ENCODE peak calls at places on chromosomes 3 and 15, in eight cellular contexts. J, U, R, X, B, I, H and V are unnamed samples.

GRCh38 chr15:85742186-85742751 is 52.5 kb downstream of the KLHL25 start:
- DNase-seq in X (no peak), U (peak; percentile 57), I (no peak), H (no peak), B (no peak), R (no peak), J (no peak), V (no peak)

GRCh38 chr15:42111924-42112323 is 17.6 kb upstream of the PLA2G4D start:
- DNase-seq in I (no peak), R (no peak), X (no peak), H (no peak), U (peak; percentile 16), B (no peak), J (no peak), V (no peak)

GRCh38 chr3:105904251-105904650 is 35.4 kb upstream of the CBLB start:
- DNase-seq in H (no peak), X (no peak), J (no peak), I (no peak), B (no peak), U (no peak), R (no peak), V (no peak)

GRCh38 chr3:174101244-174101643 is 703.7 kb downstream of the NLGN1 start:
- DNase-seq in J (no peak), B (no peak), H (peak; percentile 63), I (no peak), U (no peak), R (no peak), X (no peak), V (no peak)

GRCh38 chr3:100993309-100993708 is at the start of gene ABI3BP:
- DNase-seq in R (peak; percentile 39), X (peak; percentile 78), B (peak; percentile 56), J (peak; percentile 86), I (peak; percentile 47), U (peak; percentile 94), H (peak; percentile 86), V (peak; percentile 84)

GRCh38 chr3:78178740-78179139 is 1138.8 kb downstream of the ROBO2 start:
- DNase-seq in X (no peak), I (no peak), J (no peak), H (no peak), B (no peak), U (no peak), R (no peak), V (no peak)

GRCh38 chr3:159062734-159063410 is 261.0 kb downstream of the MFSD1 start:
- DNase-seq in B (no peak), J (no peak), X (no peak), H (no peak), U (no peak), R (no peak), I (no peak), V (no peak)

GRCh38 chr15:80706161-80706560 is 11.1 kb downstream of the ABHD17C start:
- DNase-seq in J (no peak), I (no peak), X (no peak), R (no peak), B (no peak), U (no peak), H (no peak), V (no peak)

GRCh38 chr15:53580371-53580770 is 179.1 kb downstream of the WDR72 start:
- DNase-seq in X (peak; percentile 90), J (no peak), U (no peak), R (peak; percentile 27), H (no peak), B (peak; percentile 12), I (no peak), V (peak; percentile 65)

GRCh38 chr3:124650798-124651197 is 79.5 kb upstream of the UMPS start:
- DNase-seq in J (no peak), X (no peak), I (no peak), B (no peak), R (no peak), U (no peak), H (no peak), V (no peak)

GRCh38 chr15:62482715-62483429 is 317.8 kb upstream of the C2CD4B start:
- DNase-seq in X (no peak), B (no peak), I (no peak), J (peak; percentile 31), U (no peak), R (no peak), H (peak; percentile 12), V (peak; percentile 44)

GRCh38 chr15:101115887-101116680 is 135.8 kb downstream of the CHSY1 start:
- DNase-seq in H (no peak), J (peak; percentile 59), I (no peak), U (peak; percentile 90), R (peak; percentile 70), X (peak; percentile 35), B (no peak), V (peak; percentile 53)
- H3K4me3 ChIP-seq in H (no peak overlapping the region), J (no peak overlapping the region), I (no peak overlapping the region), U (no peak overlapping the region), R (peak overlapping the region; percentile 37), X (no peak overlapping the region), B (no peak overlapping the region), V (no peak overlapping the region)

DNA sequence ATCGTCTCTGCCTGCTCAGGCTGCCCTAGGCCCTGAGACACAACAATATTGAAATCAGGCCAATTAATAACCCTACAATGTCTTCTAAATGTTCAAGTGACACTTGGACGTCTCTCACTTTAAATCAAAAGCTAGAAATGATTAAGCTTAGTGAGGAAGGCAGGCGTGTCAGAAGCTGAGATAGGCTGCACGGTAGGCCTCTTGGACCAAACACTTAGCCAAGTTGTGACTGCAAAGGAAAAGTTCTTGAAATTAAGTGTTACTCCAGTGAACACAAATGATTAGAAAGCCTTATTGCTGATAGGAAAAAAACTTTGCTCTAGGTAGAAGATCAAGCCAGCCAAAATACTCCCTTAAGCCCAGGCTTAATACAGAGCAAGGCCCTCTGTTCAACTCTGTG is 2.2 kb downstream of the HPS3 start:
- DNase-seq in I (no peak), B (no peak), X (no peak), R (no peak), J (no peak), U (no peak), H (no peak), V (no peak)
- H3K4me3 ChIP-seq in I (peak overlapping the region; percentile 97), B (no peak overlapping the region), X (no peak overlapping the region), R (no peak overlapping the region), J (no peak overlapping the region), U (no peak overlapping the region), H (no peak overlapping the region), V (no peak overlapping the region)

DNA sequence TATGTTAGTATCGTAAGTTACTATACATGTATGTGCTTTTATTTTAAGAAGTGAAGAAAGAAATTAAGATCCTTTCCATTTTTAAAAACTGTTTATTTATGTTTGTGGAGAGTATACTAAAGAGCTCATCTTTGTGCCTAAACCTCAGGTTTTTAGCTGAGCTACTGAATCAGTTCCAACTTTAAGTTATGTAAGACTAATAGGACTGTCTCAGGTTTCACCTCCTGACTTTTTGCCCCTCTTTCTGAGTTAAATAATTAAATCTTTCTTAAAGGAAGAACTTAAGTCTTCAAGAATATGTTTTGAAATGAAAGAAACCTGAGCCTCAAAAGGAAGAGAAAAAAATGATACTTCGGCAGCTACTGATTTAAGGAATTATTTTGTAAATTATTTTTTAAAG is 2.6 kb downstream of the SLMAP start:
- DNase-seq in H (peak; percentile 33), X (no peak), U (peak; percentile 40), I (no peak), R (no peak), J (no peak), B (no peak), V (no peak)
- H3K4me3 ChIP-seq in H (peak overlapping the region; percentile 94), X (no peak overlapping the region), U (peak overlapping the region; percentile 67), I (peak overlapping the region; percentile 97), R (peak overlapping the region; percentile 77), J (peak overlapping the region; percentile 78), B (no peak overlapping the region), V (peak overlapping the region; percentile 72)

DNA sequence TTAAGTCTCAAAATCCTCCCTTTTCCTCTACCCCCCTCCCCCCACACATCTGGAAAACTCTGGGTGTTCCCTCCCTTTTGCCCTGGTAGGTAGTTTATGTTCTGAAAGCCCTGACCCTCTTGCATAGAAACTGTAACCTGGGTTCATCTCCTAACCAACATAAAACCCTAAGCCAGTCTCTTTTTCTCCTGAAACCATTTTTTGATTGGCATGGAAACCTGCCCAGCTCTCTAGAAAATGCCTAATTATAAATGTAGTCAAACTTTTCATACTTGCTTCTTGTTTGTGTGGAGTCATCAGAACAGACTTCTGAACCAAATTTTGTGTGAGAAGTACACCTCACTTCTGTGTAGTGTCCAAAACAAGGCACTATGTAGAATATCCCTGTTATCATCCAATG is 1264.4 kb downstream of the SI start:
- DNase-seq in B (no peak), H (no peak), X (no peak), I (no peak), J (no peak), U (no peak), R (no peak), V (no peak)
- H3K4me3 ChIP-seq in B (no peak overlapping the region), H (no peak overlapping the region), X (no peak overlapping the region), I (no peak overlapping the region), J (no peak overlapping the region), U (no peak overlapping the region), R (no peak overlapping the region), V (no peak overlapping the region)

DNA sequence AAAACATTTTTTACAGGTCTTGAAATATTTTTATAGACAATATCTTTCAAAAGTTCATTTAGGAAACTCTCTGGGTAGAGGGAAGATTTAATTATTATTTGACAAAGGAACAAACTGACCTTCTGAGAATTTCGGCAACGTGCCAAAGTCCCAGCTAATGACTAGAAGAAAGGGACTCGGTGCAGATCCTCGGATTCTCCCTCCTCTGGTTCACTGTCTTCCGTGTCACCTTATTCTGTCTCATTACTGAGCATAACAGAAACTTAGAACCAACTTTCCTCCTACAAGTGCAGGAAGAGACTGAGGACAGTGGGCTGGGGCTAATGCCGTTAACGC is 339.1 kb downstream of the MECOM start:
- DNase-seq in U (no peak), X (no peak), I (no peak), J (no peak), R (no peak), B (no peak), H (peak; percentile 16), V (no peak)
- H3K4me3 ChIP-seq in U (no peak overlapping the region), X (no peak overlapping the region), I (no peak overlapping the region), J (no peak overlapping the region), R (no peak overlapping the region), B (no peak overlapping the region), H (no peak overlapping the region), V (no peak overlapping the region)

DNA sequence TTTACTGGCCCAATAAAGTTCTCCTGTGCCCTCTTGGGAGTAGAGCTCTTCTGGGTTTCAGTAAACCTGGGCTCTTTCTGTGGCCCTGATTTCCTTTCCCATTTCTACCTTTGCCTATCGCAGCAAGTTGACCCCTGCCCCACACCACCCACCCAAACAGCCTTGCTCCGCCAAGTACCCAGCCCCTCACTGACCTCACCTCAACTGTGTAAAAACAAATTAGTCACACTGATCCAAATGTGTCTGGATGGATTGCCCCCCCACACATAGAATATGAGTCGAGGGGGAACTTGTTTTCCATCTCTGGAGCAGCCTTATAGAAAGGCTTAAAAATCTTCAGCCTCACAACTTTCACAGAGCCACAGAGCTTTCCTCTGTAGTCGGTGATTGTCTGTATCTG is 28.6 kb upstream of the VEPH1 start:
- DNase-seq in U (peak; percentile 41), B (no peak), I (no peak), H (no peak), J (no peak), R (no peak), X (no peak), V (no peak)
- H3K4me3 ChIP-seq in U (peak overlapping the region; percentile 39), B (no peak overlapping the region), I (no peak overlapping the region), H (no peak overlapping the region), J (no peak overlapping the region), R (no peak overlapping the region), X (no peak overlapping the region), V (no peak overlapping the region)

DNA sequence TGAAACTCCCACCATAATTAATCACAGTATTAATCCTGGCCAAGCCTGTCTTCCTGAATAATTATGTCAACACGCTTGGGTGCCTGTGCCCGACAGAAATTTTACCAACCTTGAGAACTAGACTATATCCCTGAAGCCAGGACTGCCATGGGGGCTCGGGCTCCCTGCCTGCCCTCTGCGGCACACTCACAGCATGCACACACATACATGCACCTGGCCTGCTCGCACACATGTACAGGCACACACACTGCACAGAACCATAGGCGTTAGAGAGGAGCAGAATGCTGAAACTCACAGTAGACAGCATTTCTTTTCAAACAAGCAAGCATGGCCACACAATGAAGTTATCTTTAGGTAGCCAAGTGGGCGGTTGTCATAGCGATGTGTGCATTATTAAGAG is 91.2 kb downstream of the ZNF621 start:
- DNase-seq in B (no peak), I (no peak), X (no peak), U (no peak), J (no peak), H (no peak), R (no peak), V (no peak)
- H3K4me3 ChIP-seq in B (no peak overlapping the region), I (peak overlapping the region; percentile 61), X (no peak overlapping the region), U (no peak overlapping the region), J (no peak overlapping the region), H (no peak overlapping the region), R (no peak overlapping the region), V (no peak overlapping the region)